ENCODE peak calls at places on chromosomes 3 and 15, in eight cellular contexts. Z, F, J, K, H, L, S and X are unnamed samples.

GRCh38 chr15:89822951-89823701 is 8.5 kb upstream of the ANPEP start:
- DNase-seq in Z (no peak), F (no peak), J (no peak), K (no peak), H (no peak), L (peak), S (peak), X (peak)

GRCh38 chr3:134250717-134251220 is at the start of gene RYK:
- DNase-seq in Z (peak), F (peak), J (peak), K (peak), H (peak), L (peak), S (peak), X (peak)

GRCh38 chr15:89489376-89489775 is 7.0 kb downstream of the RHCG start:
- DNase-seq in Z (no peak), F (no peak), J (no peak), K (no peak), H (peak), L (no peak), S (no peak), X (no peak)

GRCh38 chr3:52262447-52262846 is 16.0 kb downstream of the WDR82 start:
- DNase-seq in Z (no peak), F (no peak), J (no peak), K (no peak), H (no peak), L (no peak), S (no peak), X (no peak)

GRCh38 chr3:135784557-135784956 is 181.0 kb upstream of the PPP2R3A start:
- DNase-seq in Z (no peak), F (no peak), J (no peak), K (no peak), H (no peak), L (peak), S (no peak), X (no peak)

GRCh38 chr3:156761713-156762575 is 64.2 kb upstream of the LEKR1 start:
- DNase-seq in Z (no peak), F (no peak), J (no peak), K (no peak), H (no peak), L (no peak), S (peak), X (peak)

GRCh38 chr3:32870373-32871091 is 52.7 kb downstream of the TRIM71 start:
- DNase-seq in Z (no peak), F (no peak), J (no peak), K (no peak), H (no peak), L (no peak), S (no peak), X (no peak)

GRCh38 chr15:31570591-31570990 is 244.0 kb downstream of the KLF13 start:
- DNase-seq in Z (no peak), F (no peak), J (no peak), K (no peak), H (no peak), L (no peak), S (no peak), X (no peak)

GRCh38 chr3:65352951-65353350 is 665.2 kb upstream of the ADAMTS9 start:
- DNase-seq in Z (no peak), F (no peak), J (no peak), K (no peak), H (no peak), L (no peak), S (no peak), X (no peak)

GRCh38 chr3:196220587-196220986 is 4.3 kb downstream of the SLC51A start:
- DNase-seq in Z (no peak), F (no peak), J (no peak), K (no peak), H (no peak), L (no peak), S (no peak), X (no peak)

GRCh38 chr3:155431856-155432570 is 138.5 kb upstream of the STRIT1 start:
- DNase-seq in Z (no peak), F (no peak), J (no peak), K (no peak), H (no peak), L (no peak), S (no peak), X (no peak)

GRCh38 chr3:171676600-171677175 is 133.6 kb downstream of the PLD1 start:
- DNase-seq in Z (no peak), F (no peak), J (no peak), K (no peak), H (no peak), L (no peak), S (no peak), X (no peak)

GRCh38 chr3:187665010-187665409 is 5.2 kb downstream of the SST start:
- DNase-seq in Z (no peak), F (no peak), J (no peak), K (no peak), H (no peak), L (no peak), S (no peak), X (no peak)

GRCh38 chr3:94587291-94587690 is 524.4 kb downstream of the NSUN3 start:
- DNase-seq in Z (no peak), F (no peak), J (peak), K (no peak), H (no peak), L (no peak), S (no peak), X (no peak)

GRCh38 chr3:159168788-159169187 is 366.9 kb downstream of the MFSD1 start:
- DNase-seq in Z (no peak), F (no peak), J (no peak), K (no peak), H (no peak), L (no peak), S (no peak), X (no peak)